ENCODE peak calls at places on chromosome 9, in ten cellular contexts. X is thyroid gland; B is A549; M is heart left ventricle; G is fibroblast of mammary gland; L is BJ; D is CD4-positive, alpha-beta memory T cell; J is cardiac muscle cell; N is left ventricle myocardium inferior; K is brain microvascular endothelial cell. R is an unnamed sample.

GRCh38 chr9:3040761-3041160 is 196.9 kb upstream of the PUM3 start:
- DNase-seq in N (no peak), X (no peak), B (no peak), L (peak), K (no peak), G (no peak), M (no peak), J (no peak), D (no peak), R (no peak)

GRCh38 chr9:84969084-84969483 is 299.6 kb downstream of the NTRK2 start:
- DNase-seq in M (no peak), X (no peak), G (no peak), K (no peak), D (no peak), L (no peak), B (no peak), N (no peak), J (no peak), R (no peak)

GRCh38 chr9:37107701-37108100 is 12.7 kb upstream of the ZCCHC7 start:
- DNase-seq in B (no peak), D (no peak), G (no peak), K (no peak), X (no peak), M (no peak), J (no peak), N (no peak), L (no peak), R (no peak)

GRCh38 chr9:26219961-26220360 is 541.7 kb upstream of the TUSC1 start:
- DNase-seq in X (no peak), M (no peak), D (no peak), N (no peak), B (no peak), G (peak), L (no peak), K (no peak), J (peak), R (no peak)

GRCh38 chr9:38622083-38622674 is 1.8 kb upstream of the ANKRD18A start:
- DNase-seq in N (no peak), J (no peak), M (no peak), K (no peak), D (no peak), G (no peak), X (peak), B (peak), L (no peak), R (no peak)

GRCh38 chr9:126505697-126506346 is 107.9 kb upstream of the LMX1B start:
- DNase-seq in X (no peak), G (no peak), M (no peak), K (no peak), B (no peak), D (no peak), J (no peak), L (no peak), N (no peak), R (no peak)

GRCh38 chr9:114898741-114899140 is 31.6 kb downstream of the TNFSF8 start:
- DNase-seq in X (no peak), B (no peak), J (peak), N (peak), G (no peak), L (no peak), K (no peak), M (peak), D (peak), R (peak)

GRCh38 chr9:108463927-108464606 is 391.7 kb downstream of the ACTL7B start:
- DNase-seq in N (no peak), G (peak), J (peak), B (no peak), L (no peak), M (no peak), K (no peak), D (no peak), X (no peak), R (no peak)

GRCh38 chr9:79428422-79428821 is 143.3 kb upstream of the TLE4 start:
- DNase-seq in M (no peak), B (no peak), K (no peak), N (no peak), G (no peak), L (no peak), J (no peak), D (no peak), X (no peak), R (no peak)

GRCh38 chr9:137544176-137544755 is 5.9 kb downstream of the PNPLA7 start:
- DNase-seq in N (no peak), X (no peak), K (peak), L (no peak), G (peak), J (peak), D (no peak), B (no peak), M (no peak), R (no peak)

GRCh38 chr9:111161015-111161415 is 122.7 kb upstream of the LPAR1 start:
- DNase-seq in K (peak), D (no peak), M (no peak), L (no peak), B (no peak), N (no peak), G (peak), X (no peak), J (peak), R (no peak)

GRCh38 chr9:278651-279050 is 64.0 kb downstream of the DOCK8 start:
- DNase-seq in D (peak), M (no peak), L (no peak), X (no peak), K (no peak), B (no peak), J (no peak), G (no peak), N (no peak), R (no peak)

GRCh38 chr9:20744046-20744630 is 60.1 kb downstream of the FOCAD start:
- DNase-seq in N (no peak), J (no peak), K (no peak), G (no peak), L (peak), X (no peak), B (no peak), D (no peak), M (no peak), R (no peak)

GRCh38 chr9:89376741-89377140 is 58.4 kb downstream of the SECISBP2 start:
- DNase-seq in K (no peak), G (no peak), L (no peak), B (no peak), M (no peak), N (no peak), X (no peak), J (no peak), D (no peak), R (no peak)

GRCh38 chr9:100554935-100555401 is 22.9 kb upstream of the CAVIN4 start:
- DNase-seq in D (no peak), B (no peak), L (no peak), N (no peak), G (peak), K (peak), J (peak), M (no peak), X (peak), R (peak)

GRCh38 chr9:94112716-94113465 is 28.6 kb downstream of the PTPDC1 start:
- DNase-seq in K (no peak), X (no peak), M (no peak), L (no peak), G (no peak), N (no peak), D (no peak), B (no peak), J (peak), R (no peak)

GRCh38 chr9:3525088-3525835 is 539 bp downstream of the RFX3 start:
- DNase-seq in G (no peak), X (no peak), N (peak), K (no peak), J (no peak), M (no peak), L (no peak), D (no peak), B (no peak), R (peak)

GRCh38 chr9:86926130-86926529 is 21.2 kb downstream of the GAS1 start:
- DNase-seq in X (no peak), D (no peak), N (no peak), G (peak), L (no peak), B (no peak), J (peak), M (no peak), K (no peak), R (no peak)

GRCh38 chr9:125411171-125411756 is 149.6 kb downstream of the GAPVD1 start:
- DNase-seq in B (no peak), L (no peak), M (no peak), G (no peak), K (no peak), D (no peak), N (no peak), X (no peak), J (no peak), R (no peak)
- H3K4me3 ChIP-seq in B (no peak), L (no peak), M (no peak), G (no peak), K (no peak), D (no peak), N (no peak), X (no peak), J (no peak), R (no peak)

DNA sequence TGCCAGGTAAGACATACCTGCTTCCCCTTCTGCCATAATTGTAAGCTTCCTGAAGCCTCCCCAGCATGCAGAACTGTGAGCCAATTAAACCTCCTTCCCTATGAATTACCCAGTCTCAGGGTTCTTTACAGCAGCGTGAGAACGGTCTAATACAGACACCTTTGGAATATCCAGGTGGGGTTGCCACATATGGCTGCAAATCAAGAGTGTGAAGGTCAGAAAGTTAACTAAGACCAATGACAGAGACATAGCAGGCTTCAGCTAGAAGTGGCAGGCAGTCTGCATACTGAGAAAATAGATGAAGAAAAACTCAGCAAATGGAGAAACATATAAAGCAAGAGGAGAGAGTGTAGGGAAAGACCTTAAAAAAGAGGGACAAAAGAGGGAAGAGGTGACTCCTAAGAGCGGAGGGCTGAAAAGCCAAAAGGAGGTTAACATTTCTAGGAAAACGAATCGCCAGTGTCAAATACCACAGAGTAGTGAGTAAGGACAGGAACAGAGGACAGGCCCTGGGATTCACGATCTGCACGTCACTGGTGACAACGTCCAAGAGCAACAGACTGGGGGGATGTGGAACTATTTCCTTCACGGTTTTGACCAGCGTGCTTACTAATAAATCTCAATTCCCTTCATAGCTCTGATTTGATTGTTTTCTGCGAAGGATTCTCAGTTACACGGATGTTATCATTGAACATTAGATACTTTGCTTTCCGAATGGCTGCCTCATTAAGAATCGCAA is 1.7 kb upstream of the ACO1 start:
- DNase-seq in B (no peak), J (no peak), M (no peak), D (no peak), G (no peak), L (no peak), K (no peak), X (no peak), N (no peak), R (no peak)
- H3K4me3 ChIP-seq in B (no peak), J (no peak), M (no peak), D (no peak), G (no peak), L (no peak), K (no peak), X (no peak), N (no peak), R (no peak)

GRCh38 chr9:91818226-91818587 is 131.8 kb downstream of the ROR2 start:
- DNase-seq in M (no peak), X (no peak), L (no peak), G (no peak), K (no peak), N (no peak), D (no peak), B (no peak), J (no peak), R (no peak)
- H3K4me3 ChIP-seq in M (no peak), X (no peak), L (no peak), G (no peak), K (no peak), N (no peak), D (no peak), B (no peak), J (no peak), R (no peak)

GRCh38 chr9:129497064-129497836 is 123.7 kb downstream of the C9orf50 start:
- DNase-seq in X (peak), J (no peak), D (no peak), G (no peak), M (peak), K (no peak), L (no peak), N (peak), B (no peak), R (no peak)

GRCh38 chr9:129500166-129500862 is 120.6 kb downstream of the C9orf50 start:
- DNase-seq in K (no peak), L (no peak), J (peak), N (no peak), M (peak), G (peak), B (no peak), D (no peak), X (no peak), R (no peak)

GRCh38 chr9:129496187-129497063 is 124.5 kb downstream of the C9orf50 start:
- DNase-seq in X (peak), N (peak), K (peak), B (peak), J (peak), G (peak), M (peak), D (peak), L (peak), R (peak)

GRCh38 chr9:129497837-129498450 is 123.0 kb downstream of the C9orf50 start:
- DNase-seq in L (no peak), B (no peak), D (no peak), X (peak), M (peak), J (no peak), K (no peak), N (no peak), G (no peak), R (no peak)

GRCh38 chr9:129498451-129499376 is 122.2 kb downstream of the C9orf50 start:
- DNase-seq in K (no peak), J (no peak), M (no peak), X (no peak), N (no peak), D (no peak), B (no peak), G (no peak), L (no peak), R (no peak)
- H3K4me3 ChIP-seq in K (no peak), J (no peak), M (peak), X (peak), N (peak), D (no peak), B (peak), G (no peak), L (peak), R (no peak)

GRCh38 chr9:16505159-16505558 is 365.3 kb downstream of the BNC2 start:
- DNase-seq in L (no peak), D (no peak), J (peak), N (no peak), M (no peak), B (no peak), X (no peak), G (peak), K (peak), R (no peak)
- H3K4me3 ChIP-seq in L (no peak), D (no peak), J (no peak), N (no peak), M (no peak), B (no peak), X (no peak), G (no peak), K (no peak), R (no peak)

DNA sequence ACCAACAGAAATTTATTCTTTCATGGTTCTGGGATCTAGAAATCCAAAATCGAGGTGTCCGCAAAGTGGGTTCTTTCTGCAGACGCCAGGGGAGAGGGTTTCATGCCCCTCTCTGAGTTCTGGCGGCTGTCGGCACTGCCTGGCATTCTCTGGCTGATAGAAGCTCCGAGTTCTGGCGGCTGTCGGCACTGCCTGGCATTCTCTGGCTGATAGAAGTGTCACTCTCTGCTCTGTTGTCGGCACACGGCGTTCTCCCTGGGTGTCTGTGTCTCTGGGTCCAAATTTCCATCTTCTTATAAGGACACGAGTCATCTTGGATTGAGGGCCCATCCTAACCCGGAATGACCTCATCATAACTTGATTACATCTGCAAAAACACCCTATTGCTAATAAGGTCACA is 7.6 kb downstream of the GFI1B start:
- DNase-seq in N (peak), D (no peak), B (no peak), L (no peak), M (peak), X (no peak), G (no peak), J (no peak), K (no peak), R (no peak)
- H3K4me3 ChIP-seq in N (no peak), D (no peak), B (no peak), L (no peak), M (no peak), X (no peak), G (no peak), J (no peak), K (no peak), R (no peak)